ENCODE peak calls at places on chromosomes 7 and 10, in six cellular contexts. P is stomach; I is naive thymus-derived CD4-positive, alpha-beta T cell; H is neuronal stem cell; A is adrenal gland; W is PC-3. X is an unnamed sample.

GRCh38 chr7:11786186-11786585 is 45.8 kb downstream of the THSD7A start:
- DNase-seq in P (no peak), I (no peak), H (no peak), A (no peak), W (peak; percentile 94), X (no peak)

GRCh38 chr10:127148933-127149220 is 47.5 kb downstream of the INSYN2A start:
- DNase-seq in P (no peak), I (no peak), H (no peak), A (no peak), W (peak; percentile 69), X (no peak)

GRCh38 chr7:26183545-26184282 is 16.8 kb downstream of the HNRNPA2B1 start:
- DNase-seq in P (no peak), I (no peak), H (no peak), A (no peak), W (peak; percentile 12), X (no peak)

GRCh38 chr7:13282377-13282980 is 595.0 kb downstream of the ARL4A start:
- DNase-seq in P (no peak), I (no peak), H (no peak), A (no peak), W (peak; percentile 57), X (no peak)

GRCh38 chr7:98618786-98619185 is 1.7 kb downstream of the NPTX2 start:
- DNase-seq in P (no peak), I (no peak), H (no peak), A (no peak), W (no peak), X (peak; percentile 63)

GRCh38 chr10:132064082-132064755 is 1.5 kb upstream of the JAKMIP3 start:
- DNase-seq in P (no peak), I (no peak), H (no peak), A (no peak), W (no peak), X (no peak)

GRCh38 chr7:65798111-65799075 is 74.5 kb upstream of the VKORC1L1 start:
- DNase-seq in P (no peak), I (no peak), H (no peak), A (no peak), W (peak; percentile 35), X (no peak)

GRCh38 chr10:113854019-113854756 is at the start of the genes DCLRE1A and NHLRC2:
- DNase-seq in P (peak; percentile 79), I (peak; percentile 50), H (peak; percentile 83), A (peak; percentile 79), W (peak; percentile 67), X (peak; percentile 89)

GRCh38 chr7:95686109-95686508 is 86.2 kb upstream of the DYNC1I1 start:
- DNase-seq in P (peak; percentile 60), I (no peak), H (peak; percentile 14), A (peak; percentile 77), W (peak; percentile 61), X (peak; percentile 68)

GRCh38 chr7:42189535-42189934 is 47.5 kb downstream of the GLI3 start:
- DNase-seq in P (no peak), I (no peak), H (no peak), A (no peak), W (peak; percentile 26), X (no peak)

GRCh38 chr10:22429981-22430421 is 84.7 kb downstream of the SPAG6 start:
- DNase-seq in P (no peak), I (no peak), H (no peak), A (no peak), W (no peak), X (no peak)

GRCh38 chr7:101553771-101554445 is 75.2 kb downstream of the MYL10 start:
- DNase-seq in P (no peak), I (no peak), H (no peak), A (no peak), W (no peak), X (no peak)

GRCh38 chr7:143435266-143435665 is 8.0 kb upstream of the TAS2R60 start:
- DNase-seq in P (no peak), I (no peak), H (no peak), A (no peak), W (peak; percentile 35), X (no peak)

GRCh38 chr10:310976-311639 is 175.9 kb downstream of the ZMYND11 start:
- DNase-seq in P (no peak), I (no peak), H (no peak), A (no peak), W (no peak), X (no peak)

GRCh38 chr7:27032843-27033242 is 63.0 kb downstream of the HOXA1 start:
- DNase-seq in P (no peak), I (no peak), H (no peak), A (no peak), W (no peak), X (no peak)

GRCh38 chr10:114397651-114398145 is 6.6 kb downstream of the AFAP1L2 start:
- DNase-seq in P (no peak), I (no peak), H (no peak), A (no peak), W (no peak), X (no peak)

GRCh38 chr7:41769162-41769561 is 66.3 kb upstream of the INHBA start:
- DNase-seq in P (no peak), I (no peak), H (no peak), A (no peak), W (no peak), X (no peak)

DNA sequence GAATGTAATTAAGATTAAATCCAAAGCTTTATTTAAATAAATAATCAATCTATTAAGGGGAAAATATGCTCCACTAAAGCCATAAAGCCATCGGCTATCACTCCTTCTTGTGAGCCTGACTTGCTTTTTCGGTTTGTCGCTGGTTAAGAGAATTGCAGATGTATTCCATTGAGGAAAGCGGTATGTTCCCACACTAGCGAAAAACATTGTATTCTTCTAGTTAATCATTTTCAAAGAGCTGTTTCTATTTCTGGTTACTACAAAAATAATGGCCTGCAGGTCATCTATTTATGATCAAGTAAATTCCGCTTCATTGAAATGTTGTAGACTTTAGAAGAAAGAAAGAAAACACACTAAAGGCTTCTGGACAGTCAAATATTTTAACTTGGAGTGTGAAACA is 173.4 kb downstream of the CACNB2 start:
- DNase-seq in P (no peak), I (no peak), H (no peak), A (no peak), W (no peak), X (no peak)
- H3K4me1 ChIP-seq in P (no peaks in the 10 kb centered on the region), I (no peaks in the 10 kb centered on the region), H (no peaks in the 10 kb centered on the region), A (peaks cover 13% of the 10 kb centered on the region), W (no peaks in the 10 kb centered on the region), X (no peaks in the 10 kb centered on the region)

GRCh38 chr10:133231244-133231945 is 1.4 kb downstream of the UTF1 start:
- DNase-seq in P (no peak), I (no peak), H (no peak), A (no peak), W (no peak), X (no peak)

GRCh38 chr10:133230023-133230319 is at the start of gene UTF1:
- DNase-seq in P (no peak), I (no peak), H (no peak), A (no peak), W (no peak), X (no peak)

GRCh38 chr10:133227256-133227655 is 2.8 kb upstream of the UTF1 start:
- DNase-seq in P (no peak), I (no peak), H (no peak), A (no peak), W (no peak), X (no peak)

GRCh38 chr10:133230387-133231195 is 574 bp downstream of the UTF1 start:
- DNase-seq in P (no peak), I (no peak), H (no peak), A (no peak), W (no peak), X (no peak)

GRCh38 chr10:133229265-133230022 is 573 bp upstream of the UTF1 start:
- DNase-seq in P (no peak), I (no peak), H (no peak), A (no peak), W (no peak), X (no peak)
- H3K4me3 ChIP-seq in P (no peak overlapping the region), I (no peak overlapping the region), H (no peak overlapping the region), A (no peak overlapping the region), W (no peak overlapping the region), X (no peak overlapping the region)

GRCh38 chr10:103184615-103185014 is 8.5 kb downstream of the NT5C2 start:
- DNase-seq in P (no peak), I (no peak), H (no peak), A (no peak), W (peak; percentile 18), X (no peak)
- H3K27ac ChIP-seq in P (peak overlapping the region; percentile 37), I (no peak overlapping the region), H (no peak overlapping the region), A (no peak overlapping the region), W (no peak overlapping the region), X (no peak overlapping the region)

GRCh38 chr10:102656026-102656425 is 11.7 kb downstream of the TRIM8 start:
- DNase-seq in P (no peak), I (no peak), H (no peak), A (no peak), W (no peak), X (no peak)
- H3K4me1 ChIP-seq in P (peaks cover 99% of the 10 kb centered on the region), I (peaks cover 36% of the 10 kb centered on the region), H (peaks cover 10% of the 10 kb centered on the region), A (peaks cover 60% of the 10 kb centered on the region), W (no peaks in the 10 kb centered on the region), X (peaks cover 60% of the 10 kb centered on the region)

GRCh38 chr10:12603766-12604470 is 254.6 kb downstream of the CAMK1D start:
- DNase-seq in P (no peak), I (no peak), H (no peak), A (no peak), W (no peak), X (no peak)

GRCh38 chr10:12608761-12609160 is 259.4 kb downstream of the CAMK1D start:
- DNase-seq in P (no peak), I (no peak), H (no peak), A (no peak), W (no peak), X (no peak)

GRCh38 chr10:12605580-12606405 is 256.4 kb downstream of the CAMK1D start:
- DNase-seq in P (peak; percentile 80), I (peak; percentile 73), H (no peak), A (peak; percentile 95), W (peak; percentile 84), X (peak; percentile 93)

GRCh38 chr10:12609435-12609834 is 260.1 kb downstream of the CAMK1D start:
- DNase-seq in P (no peak), I (no peak), H (no peak), A (no peak), W (no peak), X (no peak)

DNA sequence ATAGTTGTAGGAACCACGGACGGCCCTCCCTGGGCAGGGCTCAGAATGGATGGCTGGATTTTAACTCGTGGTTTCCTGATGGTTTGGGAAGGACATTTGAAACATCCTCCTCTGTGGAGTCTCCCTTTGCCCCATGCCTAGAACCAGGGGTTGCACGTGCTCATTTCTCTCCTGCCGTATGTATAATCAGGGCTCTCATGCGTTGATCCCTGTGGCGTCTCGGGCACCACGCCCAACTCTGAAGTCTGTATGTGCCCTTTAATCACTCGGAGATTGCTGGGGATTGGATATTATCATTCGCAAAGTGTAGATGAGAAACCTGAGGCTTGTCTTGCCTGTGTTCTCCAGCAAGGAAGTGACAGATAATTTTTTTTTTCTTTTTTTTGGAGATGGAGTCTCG is 257.1 kb downstream of the CAMK1D start:
- DNase-seq in P (no peak), I (no peak), H (no peak), A (no peak), W (no peak), X (no peak)
- H3K4me3 ChIP-seq in P (peak overlapping the region; percentile 39), I (peak overlapping the region; percentile 67), H (no peak overlapping the region), A (no peak overlapping the region), W (no peak overlapping the region), X (no peak overlapping the region)

GRCh38 chr10:119878524-119878923 is 5.9 kb upstream of the MCMBP start:
- DNase-seq in P (no peak), I (no peak), H (no peak), A (no peak), W (no peak), X (no peak)
- H3K27ac ChIP-seq in P (no peak overlapping the region), I (no peak overlapping the region), H (no peak overlapping the region), A (no peak overlapping the region), W (no peak overlapping the region), X (no peak overlapping the region)